ENCODE peak calls at places on chromosomes 12 and 14, in ten cellular contexts. E, Y, M, R, F, T, Z, N, A and X are unnamed samples.

GRCh38 chr14:72704507-72704906 is 189.4 kb downstream of the DPF3 start:
- DNase-seq in E (no peak), Y (no peak), M (no peak), R (no peak), F (no peak), T (no peak), Z (no peak), N (no peak), A (no peak), X (no peak)

GRCh38 chr12:111842556-111843396 is 748 bp downstream of the MAPKAPK5 start:
- DNase-seq in E (peak), Y (no peak), M (no peak), R (no peak), F (no peak), T (peak), Z (no peak), N (no peak), A (no peak), X (no peak)

GRCh38 chr12:51187370-51187987 is 14.5 kb upstream of the TFCP2 start:
- DNase-seq in E (no peak), Y (no peak), M (no peak), R (no peak), F (peak), T (no peak), Z (no peak), N (no peak), A (no peak), X (no peak)

GRCh38 chr12:92784795-92785562 is 82.2 kb downstream of the PLEKHG7 start:
- DNase-seq in E (peak), Y (no peak), M (no peak), R (no peak), F (peak), T (peak), Z (no peak), N (peak), A (no peak), X (no peak)

GRCh38 chr14:70724944-70725343 is 83.2 kb downstream of the TTC9 start:
- DNase-seq in E (no peak), Y (no peak), M (no peak), R (no peak), F (no peak), T (no peak), Z (no peak), N (no peak), A (no peak), X (no peak)

GRCh38 chr14:58805605-58806358 is 168.0 kb downstream of the DACT1 start:
- DNase-seq in E (no peak), Y (no peak), M (no peak), R (no peak), F (no peak), T (no peak), Z (no peak), N (no peak), A (no peak), X (no peak)

GRCh38 chr12:109727746-109728726 is 14.4 kb downstream of the FAM222A start:
- DNase-seq in E (no peak), Y (no peak), M (peak), R (peak), F (no peak), T (no peak), Z (no peak), N (no peak), A (no peak), X (no peak)

GRCh38 chr12:75208851-75209781 is 523 bp downstream of the KCNC2 start:
- DNase-seq in E (no peak), Y (no peak), M (peak), R (peak), F (peak), T (no peak), Z (no peak), N (peak), A (no peak), X (no peak)

GRCh38 chr12:119288559-119288958 is 46.0 kb upstream of the CCDC60 start:
- DNase-seq in E (no peak), Y (no peak), M (no peak), R (no peak), F (no peak), T (no peak), Z (no peak), N (no peak), A (no peak), X (no peak)

GRCh38 chr14:73695997-73696396 is 18.2 kb downstream of the PNMA1 start:
- DNase-seq in E (no peak), Y (no peak), M (no peak), R (no peak), F (no peak), T (no peak), Z (no peak), N (no peak), A (no peak), X (no peak)

GRCh38 chr14:68539311-68539737 is 253.5 kb downstream of the ZFP36L1 start:
- DNase-seq in E (no peak), Y (no peak), M (peak), R (peak), F (no peak), T (no peak), Z (no peak), N (no peak), A (no peak), X (no peak)

GRCh38 chr12:88111074-88111652 is 30.7 kb downstream of the CEP290 start:
- DNase-seq in E (no peak), Y (no peak), M (no peak), R (no peak), F (no peak), T (no peak), Z (no peak), N (no peak), A (peak), X (no peak)

GRCh38 chr12:47772094-47772660 is 861 bp upstream of the SLC48A1 start:
- DNase-seq in E (no peak), Y (no peak), M (peak), R (peak), F (no peak), T (no peak), Z (no peak), N (no peak), A (no peak), X (no peak)

GRCh38 chr12:53754633-53755261 is 3.0 kb upstream of the CISTR start:
- DNase-seq in E (no peak), Y (no peak), M (no peak), R (no peak), F (no peak), T (no peak), Z (no peak), N (no peak), A (no peak), X (peak)

GRCh38 chr14:46140445-46140844 is 511.1 kb downstream of the RPL10L start:
- DNase-seq in E (no peak), Y (no peak), M (no peak), R (no peak), F (no peak), T (no peak), Z (no peak), N (no peak), A (no peak), X (no peak)

GRCh38 chr12:67630373-67631088 is 18.0 kb upstream of the DYRK2 start:
- DNase-seq in E (no peak), Y (no peak), M (peak), R (no peak), F (no peak), T (peak), Z (peak), N (peak), A (no peak), X (no peak)

GRCh38 chr14:100149789-100150611 is 9.4 kb downstream of the DEGS2 start:
- DNase-seq in E (no peak), Y (no peak), M (no peak), R (no peak), F (no peak), T (no peak), Z (no peak), N (no peak), A (no peak), X (no peak)